ENCODE peak calls at places on chromosomes 7 and 10, in four cellular contexts. One of them, this sample, is unnamed.

GRCh38 chr10:44759122-44759521 is 152.0 kb upstream of the TMEM72 start:
- DNase-seq in upper lobe of right lung: no peak
- DNase-seq in fibroblast of the aortic adventitia: no peak
- DNase-seq in DND-41: no peak
- DNase-seq in this sample: no peak

GRCh38 chr10:75018233-75018632 is 93.2 kb upstream of the SAMD8 start:
- DNase-seq in upper lobe of right lung: no peak
- DNase-seq in DND-41: no peak
- DNase-seq in fibroblast of the aortic adventitia: no peak
- DNase-seq in this sample: no peak

GRCh38 chr7:92963599-92963998 is 127.2 kb upstream of the CDK6 start:
- DNase-seq in fibroblast of the aortic adventitia: no peak
- DNase-seq in upper lobe of right lung: no peak
- DNase-seq in DND-41: no peak
- DNase-seq in this sample: no peak

GRCh38 chr7:1458676-1459511 is at the start of gene MICALL2:
- DNase-seq in fibroblast of the aortic adventitia: peak
- DNase-seq in upper lobe of right lung: peak
- DNase-seq in DND-41: peak
- DNase-seq in this sample: peak

GRCh38 chr7:106418094-106418493 is 133.3 kb upstream of the NAMPT start:
- DNase-seq in upper lobe of right lung: no peak
- DNase-seq in fibroblast of the aortic adventitia: peak
- DNase-seq in DND-41: no peak
- DNase-seq in this sample: no peak

GRCh38 chr7:47482013-47482761 is 99.7 kb downstream of the TNS3 start:
- DNase-seq in fibroblast of the aortic adventitia: peak
- DNase-seq in DND-41: no peak
- DNase-seq in upper lobe of right lung: no peak
- DNase-seq in this sample: no peak

GRCh38 chr10:80504158-80504811 is 33.4 kb upstream of the SH2D4B start:
- DNase-seq in fibroblast of the aortic adventitia: no peak
- DNase-seq in DND-41: no peak
- DNase-seq in upper lobe of right lung: no peak
- DNase-seq in this sample: no peak

GRCh38 chr10:34916368-34916767 is 101.3 kb upstream of the PARD3 start:
- DNase-seq in upper lobe of right lung: no peak
- DNase-seq in DND-41: no peak
- DNase-seq in fibroblast of the aortic adventitia: peak
- DNase-seq in this sample: no peak

GRCh38 chr7:31054608-31055273 is 2.6 kb downstream of the ADCYAP1R1 start:
- DNase-seq in fibroblast of the aortic adventitia: no peak
- DNase-seq in DND-41: no peak
- DNase-seq in upper lobe of right lung: no peak
- DNase-seq in this sample: no peak

GRCh38 chr7:31051598-31052503 is at the start of gene ADCYAP1R1:
- DNase-seq in DND-41: no peak
- DNase-seq in upper lobe of right lung: no peak
- DNase-seq in fibroblast of the aortic adventitia: no peak
- DNase-seq in this sample: no peak

GRCh38 chr7:31052841-31053601 is 913 bp downstream of the ADCYAP1R1 start:
- DNase-seq in upper lobe of right lung: no peak
- DNase-seq in fibroblast of the aortic adventitia: no peak
- DNase-seq in DND-41: no peak
- DNase-seq in this sample: no peak

GRCh38 chr7:31053986-31054385 is 1.9 kb downstream of the ADCYAP1R1 start:
- DNase-seq in fibroblast of the aortic adventitia: no peak
- DNase-seq in upper lobe of right lung: no peak
- DNase-seq in DND-41: no peak
- DNase-seq in this sample: no peak

GRCh38 chr7:31052504-31052840 is 364 bp downstream of the ADCYAP1R1 start:
- DNase-seq in upper lobe of right lung: no peak
- DNase-seq in DND-41: no peak
- DNase-seq in fibroblast of the aortic adventitia: no peak
- DNase-seq in this sample: no peak
- H3K4me3 ChIP-seq in upper lobe of right lung: peak
- H3K4me3 ChIP-seq in DND-41: no peak
- H3K4me3 ChIP-seq in fibroblast of the aortic adventitia: no peak
- H3K4me3 ChIP-seq in this sample: no peak

GRCh38 chr10:61898435-61898778 is 3.1 kb upstream of the ARID5B start:
- DNase-seq in DND-41: no peak
- DNase-seq in fibroblast of the aortic adventitia: no peak
- DNase-seq in upper lobe of right lung: no peak
- DNase-seq in this sample: no peak

GRCh38 chr10:61899045-61899444 is 2.5 kb upstream of the ARID5B start:
- DNase-seq in DND-41: no peak
- DNase-seq in upper lobe of right lung: no peak
- DNase-seq in fibroblast of the aortic adventitia: peak
- DNase-seq in this sample: peak

GRCh38 chr10:61895898-61896605 is 5.4 kb upstream of the ARID5B start:
- DNase-seq in fibroblast of the aortic adventitia: no peak
- DNase-seq in upper lobe of right lung: no peak
- DNase-seq in DND-41: no peak
- DNase-seq in this sample: no peak

GRCh38 chr10:61897671-61898434 is 3.6 kb upstream of the ARID5B start:
- DNase-seq in fibroblast of the aortic adventitia: peak
- DNase-seq in DND-41: no peak
- DNase-seq in upper lobe of right lung: no peak
- DNase-seq in this sample: no peak

GRCh38 chr10:61896854-61897661 is 4.4 kb upstream of the ARID5B start:
- DNase-seq in fibroblast of the aortic adventitia: peak
- DNase-seq in upper lobe of right lung: peak
- DNase-seq in DND-41: peak
- DNase-seq in this sample: peak
- H3K4me3 ChIP-seq in fibroblast of the aortic adventitia: peak
- H3K4me3 ChIP-seq in upper lobe of right lung: peak
- H3K4me3 ChIP-seq in DND-41: no peak
- H3K4me3 ChIP-seq in this sample: peak

DNA sequence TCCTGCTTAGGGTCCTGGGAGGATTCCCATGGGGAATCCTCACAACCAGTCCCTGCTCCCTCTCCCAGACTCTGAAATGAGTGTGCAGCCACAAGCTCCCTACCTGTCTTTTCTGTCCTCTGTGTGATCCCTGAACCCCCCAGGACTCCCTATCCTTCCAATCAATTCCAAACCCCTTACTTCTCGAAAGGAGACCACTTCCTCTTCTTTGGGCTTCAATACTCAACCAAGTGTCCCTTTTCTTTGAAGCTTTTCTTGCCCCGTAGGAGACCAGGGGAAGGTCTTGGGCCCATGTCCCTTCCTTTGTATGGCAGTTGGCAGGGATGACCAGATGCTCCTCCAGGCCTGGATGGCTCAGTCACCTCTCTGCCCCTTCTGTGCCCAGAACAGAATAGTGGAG is 1.7 kb downstream of the AEBP1 start:
- DNase-seq in DND-41: no peak
- DNase-seq in fibroblast of the aortic adventitia: no peak
- DNase-seq in upper lobe of right lung: no peak
- DNase-seq in this sample: no peak
- H3K4me3 ChIP-seq in DND-41: peak
- H3K4me3 ChIP-seq in fibroblast of the aortic adventitia: peak
- H3K4me3 ChIP-seq in upper lobe of right lung: peak
- H3K4me3 ChIP-seq in this sample: no peak

DNA sequence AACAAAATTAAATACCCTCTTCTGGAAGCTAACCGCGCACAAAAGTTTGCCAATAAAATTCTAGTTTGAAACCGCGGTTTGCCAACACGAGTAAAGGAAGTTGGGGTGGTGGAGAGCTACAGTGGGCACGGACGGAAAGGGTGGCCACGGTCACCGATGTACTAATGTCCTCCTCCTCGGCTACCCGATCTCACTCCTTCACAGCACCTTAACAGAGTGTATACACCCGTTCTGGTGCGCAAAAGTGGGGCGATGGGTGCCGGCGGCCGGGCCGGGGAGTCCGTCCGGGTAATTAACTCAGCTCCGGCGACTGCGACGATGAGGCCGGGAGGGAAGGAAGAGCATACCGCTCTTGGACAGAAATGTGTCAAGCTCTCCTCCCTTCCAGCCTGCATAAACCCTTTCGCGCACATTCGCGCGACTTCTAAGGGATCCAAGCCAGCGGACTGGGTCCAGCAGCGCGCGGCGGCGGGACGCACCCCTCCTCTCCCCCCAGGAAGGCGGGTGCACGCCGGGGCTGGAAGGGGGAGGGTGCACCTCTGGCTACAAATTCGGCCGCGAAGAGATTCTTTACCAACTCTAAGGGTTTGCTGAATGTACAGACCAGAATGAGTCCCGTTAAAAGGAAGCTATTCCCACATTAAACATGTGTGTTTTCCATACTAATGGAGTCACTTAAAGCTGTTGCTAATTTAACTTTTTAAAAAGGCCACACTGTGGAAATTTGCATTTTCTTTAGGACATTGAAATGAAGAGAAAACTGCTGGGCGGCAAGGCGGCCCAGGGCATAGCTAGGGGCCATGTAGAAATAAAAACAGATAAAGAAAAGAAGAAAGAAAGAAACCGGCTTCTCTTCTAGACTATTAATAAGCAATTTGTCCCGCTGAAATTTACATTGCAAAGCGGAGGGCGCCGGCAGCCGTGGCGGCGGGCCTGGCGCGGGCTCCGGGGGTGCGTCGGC is 6.6 kb upstream of the EBF3 start:
- DNase-seq in DND-41: no peak
- DNase-seq in fibroblast of the aortic adventitia: peak
- DNase-seq in upper lobe of right lung: no peak
- DNase-seq in this sample: no peak
- H3K4me3 ChIP-seq in DND-41: no peak
- H3K4me3 ChIP-seq in fibroblast of the aortic adventitia: peak
- H3K4me3 ChIP-seq in upper lobe of right lung: no peak
- H3K4me3 ChIP-seq in this sample: no peak

GRCh38 chr7:117871778-117872538 is 1.3 kb downstream of the CTTNBP2 start:
- DNase-seq in fibroblast of the aortic adventitia: peak
- DNase-seq in DND-41: no peak
- DNase-seq in upper lobe of right lung: no peak
- DNase-seq in this sample: no peak
- H3K4me3 ChIP-seq in fibroblast of the aortic adventitia: peak
- H3K4me3 ChIP-seq in DND-41: no peak
- H3K4me3 ChIP-seq in upper lobe of right lung: peak
- H3K4me3 ChIP-seq in this sample: no peak

This sample was measured in naive thymus-derived CD4-positive, alpha-beta T cell.